ENCODE peak calls at places on chromosomes 6 and 20, in seven cellular contexts. P, Z, N, Y, X, O and E are unnamed samples.

GRCh38 chr6:108781419-108782110 is 66.7 kb upstream of the ARMC2 start:
- DNase-seq in O (no peak), Z (no peak), N (no peak), Y (peak; percentile 13), X (no peak), P (no peak), E (no peak)

GRCh38 chr6:38241200-38241599 is 398.5 kb downstream of the BTBD9 start:
- DNase-seq in Z (no peak), P (no peak), N (no peak), O (no peak), Y (peak; percentile 67), X (no peak), E (no peak)

GRCh38 chr6:14282326-14282725 is 164.8 kb downstream of the CD83 start:
- DNase-seq in X (no peak), N (no peak), Z (no peak), Y (no peak), O (no peak), P (no peak), E (no peak)

GRCh38 chr6:7389162-7389450 is 436 bp downstream of the CAGE1 start:
- DNase-seq in P (no peak), X (peak; percentile 41), N (no peak), Z (no peak), O (no peak), Y (no peak), E (no peak)

GRCh38 chr20:1272368-1273155 is 6.5 kb downstream of the SNPH start:
- DNase-seq in O (no peak), Y (no peak), P (no peak), Z (no peak), N (no peak), X (no peak), E (no peak)

GRCh38 chr6:41430875-41431274 is 95.5 kb downstream of the NCR2 start:
- DNase-seq in N (no peak), P (no peak), Y (peak; percentile 91), O (no peak), Z (no peak), X (peak; percentile 80), E (no peak)

GRCh38 chr6:169654590-169655391 is 47.0 kb downstream of the WDR27 start:
- DNase-seq in X (no peak), O (peak; percentile 63), Z (peak; percentile 62), P (peak; percentile 93), N (peak; percentile 55), Y (peak; percentile 77), E (peak; percentile 48)

GRCh38 chr6:16676376-16676775 is 84.9 kb downstream of the ATXN1 start:
- DNase-seq in N (no peak), P (no peak), O (no peak), Y (peak; percentile 45), Z (no peak), X (no peak), E (no peak)

GRCh38 chr6:75855047-75855446 is 106.0 kb downstream of the MYO6 start:
- DNase-seq in P (no peak), O (no peak), X (peak; percentile 36), Y (peak; percentile 67), Z (no peak), N (no peak), E (no peak)

GRCh38 chr20:10047427-10047826 is 12.6 kb downstream of the ANKEF1 start:
- DNase-seq in X (peak; percentile 16), O (no peak), Y (no peak), P (no peak), N (no peak), Z (no peak), E (no peak)

GRCh38 chr6:37122861-37123260 is 47.1 kb upstream of the PIM1 start:
- DNase-seq in N (no peak), O (no peak), Z (no peak), X (no peak), Y (no peak), P (no peak), E (no peak)

GRCh38 chr6:145036848-145037567 is 698.3 kb downstream of the EPM2A start:
- DNase-seq in Y (peak; percentile 21), P (no peak), X (no peak), O (no peak), N (no peak), Z (no peak), E (no peak)

GRCh38 chr20:3168079-3168828 is 5.1 kb downstream of the LZTS3 start:
- DNase-seq in X (no peak), Y (no peak), P (peak; percentile 41), O (no peak), Z (peak; percentile 25), N (no peak), E (no peak)

GRCh38 chr6:104689551-104690205 is 170.0 kb downstream of the HACE1 start:
- DNase-seq in P (no peak), N (no peak), X (no peak), O (no peak), Z (no peak), Y (peak; percentile 81), E (no peak)

GRCh38 chr6:165663283-165663735 is 268 bp upstream of the PDE10A start:
- DNase-seq in O (no peak), X (no peak), N (no peak), Y (no peak), P (no peak), Z (no peak), E (no peak)

GRCh38 chr6:6580225-6580870 is 8.2 kb upstream of the LY86 start:
- DNase-seq in X (no peak), N (no peak), P (no peak), O (no peak), Y (no peak), Z (no peak), E (no peak)

GRCh38 chr6:160348209-160348551 is at the start of gene SLC22A3:
- DNase-seq in X (no peak), Z (no peak), P (no peak), O (no peak), Y (no peak), N (no peak), E (no peak)

GRCh38 chr6:26216886-26217713 is 129.9 kb downstream of the HFE start:
- DNase-seq in X (peak; percentile 97), Y (peak; percentile 89), P (peak; percentile 95), N (peak; percentile 66), O (peak; percentile 52), Z (no peak), E (peak; percentile 58)

GRCh38 chr6:114096553-114097172 is 125.7 kb upstream of the HDAC2 start:
- DNase-seq in O (no peak), Y (peak; percentile 50), N (no peak), P (no peak), Z (no peak), X (peak; percentile 17), E (no peak)

GRCh38 chr6:112296694-112297093 is 42.3 kb upstream of the LAMA4 start:
- DNase-seq in Y (peak; percentile 25), Z (no peak), P (no peak), O (no peak), N (no peak), X (no peak), E (no peak)

GRCh38 chr20:63116412-63117106 is 99.4 kb downstream of the YTHDF1 start:
- DNase-seq in Z (no peak), N (no peak), X (no peak), Y (peak; percentile 30), P (peak; percentile 28), O (no peak), E (no peak)

GRCh38 chr6:155050311-155050710 is 55.2 kb downstream of the TIAM2 start:
- DNase-seq in O (no peak), Z (no peak), N (no peak), Y (peak; percentile 30), X (no peak), P (no peak), E (no peak)

GRCh38 chr6:39182604-39183003 is 46.7 kb downstream of the KCNK5 start:
- DNase-seq in N (no peak), O (no peak), P (no peak), Y (no peak), X (no peak), Z (no peak), E (no peak)

GRCh38 chr6:33700391-33701050 is 11.0 kb downstream of the UQCC2 start:
- DNase-seq in Y (peak; percentile 76), P (peak; percentile 91), N (peak; percentile 63), X (peak; percentile 35), O (no peak), Z (peak; percentile 56), E (peak; percentile 46)

GRCh38 chr20:34578040-34578439 is 19.5 kb downstream of the MAP1LC3A start:
- DNase-seq in P (no peak), N (no peak), O (no peak), Y (no peak), X (peak; percentile 53), Z (no peak), E (no peak)